ENCODE peak calls at places on chromosome 13, in five cellular contexts. L is left lung; M is H54; T is dermis blood vessel endothelial cell; G is stimulated activated CD4-positive, alpha-beta T cell treated with anti-CD3 and anti-CD28 coated beads, Interleukin-15, amount 100 ng/mL, for 1 hour. B is an unnamed sample.

GRCh38 chr13:51502206-51502651 is 49.4 kb upstream of the INTS6 start:
- DNase-seq in L (no peak), M (no peak), T (no peak), G (no peak), B (peak)

GRCh38 chr13:50228527-50228926 is 213.3 kb downstream of the KCNRG start:
- DNase-seq in L (no peak), M (no peak), T (no peak), G (no peak), B (no peak)

GRCh38 chr13:40586886-40587285 is 79.6 kb downstream of the FOXO1 start:
- DNase-seq in L (no peak), M (no peak), T (no peak), G (no peak), B (no peak)

GRCh38 chr13:92984151-92984550 is 242.5 kb upstream of the GPC6 start:
- DNase-seq in L (no peak), M (no peak), T (no peak), G (no peak), B (no peak)

GRCh38 chr13:39385621-39386231 is 217.3 kb downstream of the LHFPL6 start:
- DNase-seq in L (no peak), M (no peak), T (no peak), G (no peak), B (no peak)

GRCh38 chr13:71499235-71499634 is 367.8 kb downstream of the DACH1 start:
- DNase-seq in L (no peak), M (no peak), T (peak), G (no peak), B (no peak)

GRCh38 chr13:27171244-27171829 is at the start of gene USP12:
- DNase-seq in L (no peak), M (no peak), T (peak), G (no peak), B (peak)

GRCh38 chr13:24064258-24064860 is 96.2 kb upstream of the SPATA13 start:
- DNase-seq in L (no peak), M (no peak), T (no peak), G (no peak), B (no peak)

GRCh38 chr13:90272356-90272755 is 1075.1 kb upstream of the MIR17HG start:
- DNase-seq in L (no peak), M (peak), T (peak), G (no peak), B (no peak)

GRCh38 chr13:24361852-24362366 is 52.5 kb downstream of the C1QTNF9 start:
- DNase-seq in L (no peak), M (no peak), T (no peak), G (no peak), B (no peak)

GRCh38 chr13:40974460-40975407 is 44.4 kb downstream of the ELF1 start:
- DNase-seq in L (no peak), M (no peak), T (peak), G (no peak), B (no peak)

GRCh38 chr13:45184693-45185092 is 16.2 kb downstream of the KCTD4 start:
- DNase-seq in L (no peak), M (no peak), T (no peak), G (no peak), B (no peak)

GRCh38 chr13:110637747-110638146 is 22.4 kb downstream of the NAXD start:
- DNase-seq in L (no peak), M (no peak), T (no peak), G (no peak), B (no peak)

GRCh38 chr13:111216166-111216960 is 101.3 kb downstream of the ARHGEF7 start:
- DNase-seq in L (no peak), M (peak), T (peak), G (no peak), B (peak)

GRCh38 chr13:46171739-46172138 is 10.2 kb downstream of the LCP1 start:
- DNase-seq in L (no peak), M (no peak), T (no peak), G (no peak), B (no peak)

GRCh38 chr13:37109080-37109678 is 3.7 kb upstream of the CSNK1A1L start:
- DNase-seq in L (no peak), M (no peak), T (peak), G (no peak), B (peak)

GRCh38 chr13:45994752-45995151 is 57.8 kb downstream of the ZC3H13 start:
- DNase-seq in L (no peak), M (no peak), T (no peak), G (no peak), B (no peak)

GRCh38 chr13:57948884-57949283 is 317.3 kb downstream of the PCDH17 start:
- DNase-seq in L (no peak), M (no peak), T (no peak), G (no peak), B (no peak)

GRCh38 chr13:73268306-73268705 is 209.5 kb downstream of the KLF5 start:
- DNase-seq in L (no peak), M (peak), T (peak), G (no peak), B (peak)

GRCh38 chr13:22194106-22194810 is 523.4 kb downstream of the FGF9 start:
- DNase-seq in L (no peak), M (no peak), T (no peak), G (no peak), B (peak)

GRCh38 chr13:27977476-27978300 is 8.6 kb upstream of the CDX2 start:
- DNase-seq in L (no peak), M (no peak), T (peak), G (no peak), B (no peak)

GRCh38 chr13:24270639-24271131 is 38.7 kb upstream of the C1QTNF9 start:
- DNase-seq in L (peak), M (peak), T (no peak), G (no peak), B (peak)

GRCh38 chr13:113816925-113817859 is 46.7 kb downstream of the GAS6 start:
- DNase-seq in L (peak), M (peak), T (peak), G (peak), B (peak)

GRCh38 chr13:57638147-57638890 is 6.8 kb downstream of the PCDH17 start:
- DNase-seq in L (no peak), M (no peak), T (no peak), G (no peak), B (no peak)

GRCh38 chr13:41065098-41065497 is 3.8 kb downstream of the WBP4 start:
- DNase-seq in L (no peak), M (no peak), T (peak), G (no peak), B (peak)

GRCh38 chr13:74388626-74389025 is 254.4 kb upstream of the KLF12 start:
- DNase-seq in L (no peak), M (no peak), T (no peak), G (no peak), B (no peak)

GRCh38 chr13:109729031-109729870 is 57.1 kb downstream of the IRS2 start:
- DNase-seq in L (no peak), M (no peak), T (no peak), G (no peak), B (no peak)

GRCh38 chr13:51269039-51269438 is 46.8 kb downstream of the FAM124A start:
- DNase-seq in L (no peak), M (no peak), T (no peak), G (no peak), B (peak)

GRCh38 chr13:107994137-107994536 is 221.2 kb downstream of the LIG4 start:
- DNase-seq in L (no peak), M (no peak), T (no peak), G (no peak), B (no peak)